ENCODE peak calls at places on chromosomes 16 and 17, in five cellular contexts. N is skeletal muscle cell, F is fibroblast of the aortic adventitia, L is transverse colon, S is pancreas. P is an unnamed sample.

GRCh38 chr17:51703364-51704341 is 443.3 kb downstream of the UTP18 start:
- DNase-seq in N (peak), F (peak), L (no peak), S (no peak), P (no peak)

GRCh38 chr16:28974007-28974436 is 556 bp upstream of the SPNS1 start:
- DNase-seq in N (peak), F (peak), L (peak), S (peak), P (peak)

GRCh38 chr17:40326014-40326831 is 17.2 kb downstream of the RARA start:
- DNase-seq in N (no peak), F (no peak), L (peak), S (no peak), P (no peak)

GRCh38 chr17:39722965-39723848 is 7.1 kb downstream of the MIEN1 start:
- DNase-seq in N (no peak), F (no peak), L (peak), S (no peak), P (no peak)

GRCh38 chr17:259341-259976 is 78.0 kb upstream of the DOC2B start:
- DNase-seq in N (no peak), F (no peak), L (no peak), S (peak), P (no peak)

GRCh38 chr17:61411114-61411943 is 11.7 kb downstream of the TBX2 start:
- DNase-seq in N (no peak), F (peak), L (peak), S (peak), P (no peak)

GRCh38 chr17:83055911-83056582 is 23.4 kb upstream of the METRNL start:
- DNase-seq in N (peak), F (peak), L (no peak), S (peak), P (peak)

GRCh38 chr17:39739020-39739884 is 1.5 kb downstream of the GRB7 start:
- DNase-seq in N (no peak), F (no peak), L (peak), S (peak), P (no peak)

GRCh38 chr16:7025616-7026190 is 306.9 kb upstream of the RBFOX1 start:
- DNase-seq in N (no peak), F (no peak), L (peak), S (peak), P (peak)

GRCh38 chr16:35753559-35754390 is 2294.4 kb downstream of the TP53TG3F start:
- DNase-seq in N (no peak), F (no peak), L (no peak), S (no peak), P (no peak)

GRCh38 chr16:27361987-27362386 is 40.0 kb upstream of the IL21R start:
- DNase-seq in N (no peak), F (no peak), L (no peak), S (no peak), P (no peak)

GRCh38 chr17:69947027-69947759 is 127.8 kb upstream of the KCNJ16 start:
- DNase-seq in N (no peak), F (no peak), L (no peak), S (no peak), P (no peak)

GRCh38 chr16:13435415-13435814 is 484.5 kb upstream of the ERCC4 start:
- DNase-seq in N (no peak), F (no peak), L (no peak), S (no peak), P (no peak)

GRCh38 chr16:28491080-28491969 is 549 bp downstream of the CLN3 start:
- DNase-seq in N (no peak), F (peak), L (peak), S (peak), P (peak)

GRCh38 chr16:49620158-49620867 is 235.6 kb downstream of the ZNF423 start:
- DNase-seq in N (peak), F (peak), L (peak), S (peak), P (peak)

GRCh38 chr17:16442141-16442540 is 26.8 kb downstream of the TRPV2 start:
- DNase-seq in N (no peak), F (peak), L (no peak), S (no peak), P (no peak)
- H3K4me3 ChIP-seq in N (no peak), F (peak), L (no peak), S (no peak), P (no peak)

GRCh38 chr17:63150994-63151464 is 185.0 kb downstream of the TANC2 start:
- DNase-seq in N (peak), F (peak), L (no peak), S (no peak), P (peak)
- H3K4me3 ChIP-seq in N (peak), F (no peak), L (no peak), S (no peak), P (peak)

DNA sequence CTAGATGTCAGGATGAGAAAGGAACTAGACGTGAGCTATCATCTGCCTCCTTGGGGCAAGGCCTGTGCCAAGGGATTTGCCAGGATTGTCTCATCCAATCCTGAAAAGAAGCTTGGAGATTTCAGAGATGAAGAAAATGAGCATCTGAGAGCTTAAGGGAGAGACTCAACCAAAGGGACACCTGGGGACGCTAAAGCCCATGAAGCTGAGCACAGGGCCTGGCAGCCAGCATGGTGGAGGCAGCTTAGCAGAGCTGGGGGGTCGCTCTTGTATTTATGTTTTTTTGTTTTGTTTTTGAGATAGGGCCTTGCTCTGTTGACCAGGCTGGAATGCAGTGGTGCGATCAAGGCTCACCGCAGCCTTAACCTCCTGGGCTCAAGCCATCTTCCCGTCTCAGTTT is 18.4 kb upstream of the GLIS2 start:
- DNase-seq in N (no peak), F (no peak), L (no peak), S (no peak), P (no peak)
- H3K4me3 ChIP-seq in N (no peak), F (no peak), L (no peak), S (no peak), P (no peak)

GRCh38 chr16:77858060-77858459 is 69.7 kb downstream of the VAT1L start:
- DNase-seq in N (no peak), F (no peak), L (no peak), S (no peak), P (no peak)
- H3K4me3 ChIP-seq in N (no peak), F (no peak), L (no peak), S (no peak), P (no peak)

GRCh38 chr17:1709403-1709891 is 730 bp downstream of the TLCD2 start:
- DNase-seq in N (no peak), F (no peak), L (no peak), S (no peak), P (no peak)
- H3K4me3 ChIP-seq in N (peak), F (peak), L (peak), S (peak), P (peak)

P was measured in SJCRH30.